ENCODE peak calls at places on chromosomes 11 and 22, in four cellular contexts. F, I, C and Y are unnamed samples.

GRCh38 chr11:70699294-70700221 is 301.2 kb downstream of the CTTN start:
- DNase-seq in I (no peak), C (no peak), F (no peak), Y (peak)

GRCh38 chr22:39316440-39317083 is 2.9 kb downstream of the RPL3 start:
- DNase-seq in C (peak), F (no peak), I (no peak), Y (peak)

GRCh38 chr11:71129624-71130023 is 122.8 kb downstream of the SHANK2 start:
- DNase-seq in F (no peak), I (peak), C (no peak), Y (no peak)

GRCh38 chr11:43327987-43328386 is 16.2 kb downstream of the API5 start:
- DNase-seq in I (peak), F (no peak), C (no peak), Y (peak)

GRCh38 chr11:77278595-77279506 is 22.6 kb downstream of the GDPD4 start:
- DNase-seq in I (no peak), C (no peak), F (no peak), Y (no peak)

GRCh38 chr11:117678651-117679407 is 118.2 kb downstream of the DSCAML1 start:
- DNase-seq in I (no peak), C (no peak), F (no peak), Y (no peak)

GRCh38 chr11:36452231-36452630 is 57.8 kb downstream of the TRAF6 start:
- DNase-seq in C (no peak), F (no peak), I (no peak), Y (no peak)

GRCh38 chr11:77147668-77148321 is 19.7 kb downstream of the MYO7A start:
- DNase-seq in C (peak), I (no peak), F (no peak), Y (no peak)

GRCh38 chr11:86606849-86607481 is 65.5 kb downstream of the ME3 start:
- DNase-seq in C (no peak), I (no peak), F (no peak), Y (no peak)

GRCh38 chr11:119480375-119481020 is 57.5 kb upstream of the THY1 start:
- DNase-seq in C (no peak), I (no peak), F (peak), Y (no peak)

GRCh38 chr22:27412866-27413445 is 388.6 kb downstream of the MN1 start:
- DNase-seq in F (no peak), I (no peak), C (no peak), Y (no peak)

GRCh38 chr11:60860943-60861342 is 5.2 kb upstream of the PTGDR2 start:
- DNase-seq in F (no peak), C (no peak), I (no peak), Y (no peak)

GRCh38 chr11:58629857-58630256 is 7.4 kb downstream of the CNTF start:
- DNase-seq in C (no peak), F (no peak), I (no peak), Y (no peak)

GRCh38 chr11:46315033-46315738 is 32.1 kb upstream of the DGKZ start:
- DNase-seq in C (peak), I (no peak), F (no peak), Y (peak)

GRCh38 chr11:134453441-134453840 is 41.4 kb upstream of the B3GAT1 start:
- DNase-seq in F (no peak), C (no peak), I (no peak), Y (no peak)

GRCh38 chr22:47382164-47382890 is 619.9 kb downstream of the TBC1D22A start:
- DNase-seq in F (no peak), I (no peak), C (no peak), Y (no peak)

GRCh38 chr22:19120829-19121630 is 1.2 kb downstream of the DGCR2 start:
- DNase-seq in C (no peak), I (no peak), F (no peak), Y (no peak)

GRCh38 chr11:3145206-3145520 is 19.9 kb downstream of the OSBPL5 start:
- DNase-seq in C (no peak), I (no peak), F (no peak), Y (no peak)

GRCh38 chr11:118921121-118921928 is 4.4 kb downstream of the BCL9L start:
- DNase-seq in C (no peak), I (no peak), F (no peak), Y (no peak)

GRCh38 chr11:130775306-130776043 is 140.8 kb downstream of the SNX19 start:
- DNase-seq in F (no peak), I (no peak), C (no peak), Y (no peak)

GRCh38 chr11:42595856-42596255 is 715.9 kb upstream of the API5 start:
- DNase-seq in C (no peak), F (no peak), I (no peak), Y (no peak)

GRCh38 chr22:37413546-37413945 is 13.7 kb downstream of the ELFN2 start:
- DNase-seq in I (no peak), F (no peak), C (no peak), Y (no peak)

GRCh38 chr22:48382197-48382596 is 1445.5 kb downstream of the BRD1 start:
- DNase-seq in I (no peak), F (no peak), C (no peak), Y (no peak)

GRCh38 chr11:57646756-57647303 is 2.9 kb downstream of the YPEL4 start:
- DNase-seq in I (no peak), F (no peak), C (no peak), Y (no peak)

GRCh38 chr11:119910650-119911049 is 181.7 kb upstream of the NECTIN1 start:
- DNase-seq in I (no peak), F (no peak), C (no peak), Y (no peak)

GRCh38 chr11:38824573-38824972 is 2226.5 kb upstream of the RAG2 start:
- DNase-seq in F (no peak), C (no peak), I (no peak), Y (peak)

GRCh38 chr11:72652871-72653615 is 21.2 kb downstream of the PDE2A start:
- DNase-seq in F (no peak), I (no peak), C (no peak), Y (no peak)

GRCh38 chr22:22752556-22753477 is 108.4 kb downstream of the GGTLC2 start:
- DNase-seq in F (peak), I (no peak), C (peak), Y (no peak)

GRCh38 chr11:9596926-9597325 is 23.5 kb downstream of the WEE1 start:
- DNase-seq in F (peak), I (no peak), C (no peak), Y (no peak)

GRCh38 chr11:127412722-127413121 is 412.2 kb upstream of the KIRREL3 start:
- DNase-seq in I (no peak), F (no peak), C (no peak), Y (no peak)

GRCh38 chr22:39176673-39177455 is 24.4 kb upstream of the CBX7 start:
- DNase-seq in C (no peak), I (no peak), F (no peak), Y (no peak)

GRCh38 chr11:15938362-15938725 is 418.0 kb downstream of the SOX6 start:
- DNase-seq in F (no peak), I (no peak), C (no peak), Y (no peak)

GRCh38 chr11:124884340-124884739 is 13.3 kb downstream of the ROBO4 start:
- DNase-seq in F (no peak), I (no peak), C (no peak), Y (no peak)

GRCh38 chr11:1162498-1163311 is 5.0 kb downstream of the MUC5AC start:
- DNase-seq in I (no peak), C (no peak), F (no peak), Y (no peak)